ENCODE peak calls at places on chromosomes 13 and 19, in four cellular contexts. P is stromal cell of bone marrow, M is tibial nerve, O is HCT116. V is an unnamed sample.

GRCh38 chr13:20823071-20823470 is 49.3 kb upstream of the EEF1AKMT1 start:
- DNase-seq in P (no peak), M (no peak), O (no peak), V (no peak)

GRCh38 chr13:24293761-24294160 is 15.6 kb upstream of the C1QTNF9 start:
- DNase-seq in P (no peak), M (no peak), O (no peak), V (no peak)

GRCh38 chr13:99386911-99387788 is 80.0 kb upstream of the GPR183 start:
- DNase-seq in P (no peak), M (no peak), O (peak), V (peak)

GRCh38 chr19:52786078-52786463 is 520 bp downstream of the ZNF600 start:
- DNase-seq in P (no peak), M (no peak), O (no peak), V (no peak)

GRCh38 chr19:10013834-10014618 is 743 bp downstream of the RDH8 start:
- DNase-seq in P (no peak), M (no peak), O (no peak), V (no peak)

GRCh38 chr19:2289714-2290435 is 7.9 kb upstream of the PEAK3 start:
- DNase-seq in P (no peak), M (no peak), O (no peak), V (no peak)

GRCh38 chr13:24495151-24495729 is 17.3 kb downstream of the PARP4 start:
- DNase-seq in P (no peak), M (no peak), O (no peak), V (no peak)

GRCh38 chr13:21050288-21051197 is 10.8 kb downstream of the LATS2 start:
- DNase-seq in P (no peak), M (no peak), O (no peak), V (no peak)

GRCh38 chr13:87680298-87680697 is 9.1 kb downstream of the SLITRK5 start:
- DNase-seq in P (no peak), M (no peak), O (no peak), V (no peak)

GRCh38 chr13:100921139-100921538 is 246.5 kb upstream of the TMTC4 start:
- DNase-seq in P (no peak), M (no peak), O (no peak), V (no peak)

GRCh38 chr13:50122465-50122864 is 107.2 kb downstream of the KCNRG start:
- DNase-seq in P (no peak), M (no peak), O (no peak), V (no peak)

GRCh38 chr13:45809810-45810394 is 41.7 kb downstream of the SIAH3 start:
- DNase-seq in P (no peak), M (no peak), O (no peak), V (no peak)

GRCh38 chr19:47020132-47020805 is 632 bp downstream of the NPAS1 start:
- DNase-seq in P (no peak), M (no peak), O (no peak), V (no peak)

GRCh38 chr13:114009590-114010400 is 35.9 kb upstream of the C13orf46 start:
- DNase-seq in P (no peak), M (no peak), O (no peak), V (no peak)

GRCh38 chr13:103948477-103948876 is 882.3 kb upstream of the SLC10A2 start:
- DNase-seq in P (no peak), M (no peak), O (no peak), V (no peak)

GRCh38 chr13:83297591-83298305 is 584.5 kb downstream of the SLITRK1 start:
- DNase-seq in P (no peak), M (no peak), O (no peak), V (no peak)

GRCh38 chr19:51489113-51489512 is 10.8 kb downstream of the CEACAM18 start:
- DNase-seq in P (no peak), M (no peak), O (no peak), V (no peak)

GRCh38 chr19:41377977-41378707 is 1.8 kb downstream of the TMEM91 start:
- DNase-seq in P (no peak), M (no peak), O (no peak), V (no peak)

GRCh38 chr13:87999791-88000190 is 328.6 kb downstream of the SLITRK5 start:
- DNase-seq in P (no peak), M (no peak), O (no peak), V (no peak)

GRCh38 chr19:4522291-4523002 is 4.2 kb upstream of the PLIN4 start:
- DNase-seq in P (no peak), M (no peak), O (no peak), V (no peak)

GRCh38 chr13:41613984-41614581 is 156.7 kb downstream of the RGCC start:
- DNase-seq in P (peak), M (no peak), O (peak), V (peak)

GRCh38 chr19:19487077-19488040 is 28.0 kb downstream of the TSSK6 start:
- DNase-seq in P (no peak), M (no peak), O (no peak), V (no peak)

GRCh38 chr13:49840266-49840665 is 47.8 kb upstream of the KPNA3 start:
- DNase-seq in P (no peak), M (no peak), O (no peak), V (no peak)

GRCh38 chr19:15621801-15622200 is 6.8 kb downstream of the CYP4F8 start:
- DNase-seq in P (no peak), M (no peak), O (no peak), V (no peak)

GRCh38 chr19:11767633-11768133 is 883 bp downstream of the ZNF441 start:
- DNase-seq in P (peak), M (no peak), O (no peak), V (no peak)

GRCh38 chr13:39186205-39186880 is 148.1 kb downstream of the NHLRC3 start:
- DNase-seq in P (peak), M (no peak), O (no peak), V (no peak)

GRCh38 chr13:33520480-33520839 is 234.9 kb upstream of the STARD13 start:
- DNase-seq in P (no peak), M (no peak), O (no peak), V (no peak)

GRCh38 chr19:16373539-16373938 is 48.9 kb downstream of the KLF2 start:
- DNase-seq in P (peak), M (peak), O (no peak), V (no peak)

GRCh38 chr13:100848304-100848703 is 173.7 kb upstream of the TMTC4 start:
- DNase-seq in P (no peak), M (no peak), O (no peak), V (no peak)

GRCh38 chr19:49764341-49764740 is 1.2 kb upstream of the TSKS start:
- DNase-seq in P (no peak), M (no peak), O (no peak), V (no peak)

GRCh38 chr19:55241143-55241934 is 12.8 kb upstream of the TMEM86B start:
- DNase-seq in P (no peak), M (no peak), O (no peak), V (no peak)

GRCh38 chr13:26266311-26266710 is 12.4 kb downstream of the CDK8 start:
- DNase-seq in P (no peak), M (no peak), O (no peak), V (no peak)

GRCh38 chr19:7492142-7493055 is 3.6 kb upstream of the PEX11G start:
- DNase-seq in P (no peak), M (no peak), O (no peak), V (no peak)

GRCh38 chr13:65748227-65748626 is 1481.9 kb downstream of the PCDH9 start:
- DNase-seq in P (no peak), M (no peak), O (no peak), V (no peak)

GRCh38 chr19:58261968-58262921 is 16.5 kb upstream of the ZNF8 start:
- DNase-seq in P (no peak), M (no peak), O (no peak), V (no peak)

GRCh38 chr13:66506979-66507378 is 723.2 kb downstream of the PCDH9 start:
- DNase-seq in P (peak), M (no peak), O (no peak), V (no peak)

GRCh38 chr13:105135852-105136251 is 1399.6 kb downstream of the EFNB2 start:
- DNase-seq in P (no peak), M (no peak), O (no peak), V (no peak)

V was measured in neuronal stem cell.